ENCODE peak calls at places on chromosomes 16 and 17, in six cellular contexts. One of them, this sample, is unnamed. For H3K9me3, the result is how much of the 10 kb centered on the place peaks cover.

GRCh38 chr16:6265956-6266355 is 1066.7 kb upstream of the RBFOX1 start:
- DNase-seq in Panc1: no peak
- DNase-seq in sigmoid colon: no peak
- DNase-seq in body of pancreas: no peak
- DNase-seq in astrocyte: peak
- DNase-seq in esophagus muscularis mucosa: no peak
- DNase-seq in this sample: no peak

GRCh38 chr17:50618300-50618699 is 16.4 kb upstream of the ABCC3 start:
- DNase-seq in Panc1: no peak
- DNase-seq in sigmoid colon: no peak
- DNase-seq in body of pancreas: no peak
- DNase-seq in astrocyte: no peak
- DNase-seq in esophagus muscularis mucosa: no peak
- DNase-seq in this sample: peak

GRCh38 chr17:35614835-35615234 is 27.7 kb downstream of the AP2B1 start:
- DNase-seq in Panc1: no peak
- DNase-seq in sigmoid colon: no peak
- DNase-seq in body of pancreas: no peak
- DNase-seq in astrocyte: no peak
- DNase-seq in esophagus muscularis mucosa: no peak
- DNase-seq in this sample: no peak

GRCh38 chr16:12439443-12440232 is 364.0 kb downstream of the CPPED1 start:
- DNase-seq in Panc1: no peak
- DNase-seq in sigmoid colon: no peak
- DNase-seq in body of pancreas: no peak
- DNase-seq in astrocyte: no peak
- DNase-seq in esophagus muscularis mucosa: no peak
- DNase-seq in this sample: no peak

GRCh38 chr16:87831421-87832136 is 37.7 kb downstream of the SLC7A5 start:
- DNase-seq in Panc1: no peak
- DNase-seq in sigmoid colon: no peak
- DNase-seq in body of pancreas: no peak
- DNase-seq in astrocyte: no peak
- DNase-seq in esophagus muscularis mucosa: no peak
- DNase-seq in this sample: no peak

GRCh38 chr17:77443743-77444260 is 303.0 kb downstream of the SEC14L1 start:
- DNase-seq in Panc1: no peak
- DNase-seq in sigmoid colon: no peak
- DNase-seq in body of pancreas: no peak
- DNase-seq in astrocyte: no peak
- DNase-seq in esophagus muscularis mucosa: no peak
- DNase-seq in this sample: no peak

GRCh38 chr16:85800321-85800669 is 800 bp downstream of the COX4I1 start:
- DNase-seq in Panc1: no peak
- DNase-seq in sigmoid colon: no peak
- DNase-seq in body of pancreas: no peak
- DNase-seq in astrocyte: peak
- DNase-seq in esophagus muscularis mucosa: no peak
- DNase-seq in this sample: no peak

GRCh38 chr16:9033125-9033830 is 58.2 kb upstream of the HAPSTR1 start:
- DNase-seq in Panc1: no peak
- DNase-seq in sigmoid colon: no peak
- DNase-seq in body of pancreas: peak
- DNase-seq in astrocyte: peak
- DNase-seq in esophagus muscularis mucosa: no peak
- DNase-seq in this sample: peak

GRCh38 chr16:15443753-15444152 is 9.4 kb downstream of the BMERB1 start:
- DNase-seq in Panc1: no peak
- DNase-seq in sigmoid colon: no peak
- DNase-seq in body of pancreas: no peak
- DNase-seq in astrocyte: no peak
- DNase-seq in esophagus muscularis mucosa: no peak
- DNase-seq in this sample: no peak

GRCh38 chr17:40850287-40850972 is 16.6 kb downstream of the KRT12 start:
- DNase-seq in Panc1: no peak
- DNase-seq in sigmoid colon: no peak
- DNase-seq in body of pancreas: no peak
- DNase-seq in astrocyte: no peak
- DNase-seq in esophagus muscularis mucosa: no peak
- DNase-seq in this sample: no peak

GRCh38 chr16:30846649-30847402 is 47.1 kb downstream of the BCL7C start:
- DNase-seq in Panc1: no peak
- DNase-seq in sigmoid colon: no peak
- DNase-seq in body of pancreas: no peak
- DNase-seq in astrocyte: no peak
- DNase-seq in esophagus muscularis mucosa: no peak
- DNase-seq in this sample: peak

GRCh38 chr17:27157297-27157696 is 136.6 kb upstream of the WSB1 start:
- DNase-seq in Panc1: no peak
- DNase-seq in sigmoid colon: no peak
- DNase-seq in body of pancreas: no peak
- DNase-seq in astrocyte: no peak
- DNase-seq in esophagus muscularis mucosa: no peak
- DNase-seq in this sample: no peak
- H3K9me3 ChIP-seq in Panc1: under half
- H3K9me3 ChIP-seq in sigmoid colon: under half
- H3K9me3 ChIP-seq in body of pancreas: under half
- H3K9me3 ChIP-seq in astrocyte: under half
- H3K9me3 ChIP-seq in esophagus muscularis mucosa: under half
- H3K9me3 ChIP-seq in this sample: under half

DNA sequence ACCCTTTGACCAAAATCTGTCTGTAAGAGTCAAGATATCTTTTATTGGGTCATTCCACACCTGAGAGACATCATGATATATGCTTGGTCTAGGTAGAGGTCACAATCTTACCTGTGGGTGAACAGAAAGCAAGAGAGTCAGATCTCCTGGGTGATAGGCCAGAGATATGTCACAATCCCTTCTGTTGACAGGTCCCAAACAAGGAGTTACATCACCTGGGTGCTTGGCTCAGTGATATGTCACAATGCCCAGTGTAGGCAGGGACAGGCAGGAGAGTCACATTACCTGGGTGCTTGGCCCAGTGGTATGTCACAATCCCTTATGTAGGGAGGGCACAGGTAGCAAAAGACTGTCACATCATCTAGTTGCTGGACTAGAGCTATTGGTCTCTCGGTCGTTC is 1991.2 kb downstream of the TP53TG3F start:
- DNase-seq in Panc1: no peak
- DNase-seq in sigmoid colon: no peak
- DNase-seq in body of pancreas: no peak
- DNase-seq in astrocyte: no peak
- DNase-seq in esophagus muscularis mucosa: no peak
- DNase-seq in this sample: no peak
- H3K9me3 ChIP-seq in Panc1: under half
- H3K9me3 ChIP-seq in sigmoid colon: under half
- H3K9me3 ChIP-seq in body of pancreas: under half
- H3K9me3 ChIP-seq in astrocyte: half or more
- H3K9me3 ChIP-seq in esophagus muscularis mucosa: under half
- H3K9me3 ChIP-seq in this sample: under half

GRCh38 chr17:33811006-33811760 is 443.9 kb upstream of the CCL2 start:
- DNase-seq in Panc1: no peak
- DNase-seq in sigmoid colon: no peak
- DNase-seq in body of pancreas: no peak
- DNase-seq in astrocyte: no peak
- DNase-seq in esophagus muscularis mucosa: no peak
- DNase-seq in this sample: no peak
- H3K9me3 ChIP-seq in Panc1: under half
- H3K9me3 ChIP-seq in sigmoid colon: under half
- H3K9me3 ChIP-seq in body of pancreas: under half
- H3K9me3 ChIP-seq in astrocyte: under half
- H3K9me3 ChIP-seq in esophagus muscularis mucosa: under half
- H3K9me3 ChIP-seq in this sample: under half

GRCh38 chr17:5183410-5183793 is 8.3 kb downstream of the ZNF594 start:
- DNase-seq in Panc1: no peak
- DNase-seq in sigmoid colon: no peak
- DNase-seq in body of pancreas: no peak
- DNase-seq in astrocyte: no peak
- DNase-seq in esophagus muscularis mucosa: no peak
- DNase-seq in this sample: no peak

GRCh38 chr17:5182597-5183409 is 8.9 kb downstream of the ZNF594 start:
- DNase-seq in Panc1: no peak
- DNase-seq in sigmoid colon: no peak
- DNase-seq in body of pancreas: no peak
- DNase-seq in astrocyte: no peak
- DNase-seq in esophagus muscularis mucosa: no peak
- DNase-seq in this sample: no peak

GRCh38 chr17:5184284-5184683 is 7.4 kb downstream of the ZNF594 start:
- DNase-seq in Panc1: no peak
- DNase-seq in sigmoid colon: no peak
- DNase-seq in body of pancreas: no peak
- DNase-seq in astrocyte: no peak
- DNase-seq in esophagus muscularis mucosa: no peak
- DNase-seq in this sample: no peak

GRCh38 chr17:5181509-5182305 is 10.0 kb downstream of the ZNF594 start:
- DNase-seq in Panc1: no peak
- DNase-seq in sigmoid colon: no peak
- DNase-seq in body of pancreas: no peak
- DNase-seq in astrocyte: no peak
- DNase-seq in esophagus muscularis mucosa: no peak
- DNase-seq in this sample: no peak

DNA sequence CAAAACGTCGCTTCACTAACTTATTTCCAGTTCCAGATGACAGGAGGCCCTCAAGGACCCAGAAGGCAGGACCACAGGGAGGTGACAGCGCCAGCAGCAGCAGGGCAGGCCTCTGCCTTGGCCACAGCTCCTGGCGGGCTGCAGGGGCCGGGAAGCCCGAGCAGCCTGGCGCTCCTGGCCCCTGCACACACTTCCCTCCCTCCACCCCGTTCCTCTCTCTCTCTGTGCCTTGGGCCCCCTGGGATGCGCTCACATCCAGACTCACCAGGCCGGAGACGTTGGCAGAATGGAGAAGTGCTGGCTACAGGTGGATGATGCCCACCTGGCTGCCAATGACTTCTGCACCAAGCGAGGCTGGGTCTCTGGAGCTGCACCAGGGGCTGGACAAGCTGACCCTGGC is 12.7 kb downstream of the ZNF594 start:
- DNase-seq in Panc1: no peak
- DNase-seq in sigmoid colon: no peak
- DNase-seq in body of pancreas: no peak
- DNase-seq in astrocyte: no peak
- DNase-seq in esophagus muscularis mucosa: no peak
- DNase-seq in this sample: no peak
- H3K9me3 ChIP-seq in Panc1: half or more
- H3K9me3 ChIP-seq in sigmoid colon: half or more
- H3K9me3 ChIP-seq in body of pancreas: under half
- H3K9me3 ChIP-seq in astrocyte: half or more
- H3K9me3 ChIP-seq in esophagus muscularis mucosa: under half
- H3K9me3 ChIP-seq in this sample: under half